ENCODE peak calls at places on chromosomes 7 and 10, in seven cellular contexts. D is nucleus accumbens; J is heart left ventricle; A is mesendoderm; K is stimulated activated CD4-positive, alpha-beta T cell treated with anti-CD3 and anti-CD28 coated beads, Interleukin-1b, Interleukin-23, amount 100 ng/mL, for 1 hour; E is ELF-1; U is putamen. M is an unnamed sample.

GRCh38 chr10:80630324-80630723 is 92.6 kb downstream of the SH2D4B start:
- DNase-seq in A (no peak), D (no peak), J (no peak), E (no peak), U (no peak), K (no peak), M (no peak)

GRCh38 chr7:2553831-2554581 is 1.3 kb downstream of the BRAT1 start:
- DNase-seq in U (no peak), D (no peak), E (no peak), K (no peak), A (no peak), J (no peak), M (no peak)

GRCh38 chr10:82813856-82814255 is 938.9 kb downstream of the NRG3 start:
- DNase-seq in U (no peak), E (no peak), J (no peak), A (peak; percentile 27), K (no peak), D (no peak), M (no peak)

GRCh38 chr7:84512055-84512454 is 317.5 kb upstream of the SEMA3A start:
- DNase-seq in J (no peak), A (no peak), U (no peak), E (no peak), D (no peak), K (no peak), M (no peak)

GRCh38 chr10:78332013-78332412 is 298.4 kb downstream of the RPS24 start:
- DNase-seq in J (no peak), A (no peak), K (no peak), E (no peak), U (no peak), D (no peak), M (no peak)

GRCh38 chr10:5685764-5686240 is 1.2 kb downstream of the TASOR2 start:
- DNase-seq in E (no peak), D (no peak), J (no peak), U (no peak), A (no peak), K (no peak), M (no peak)

GRCh38 chr10:113080061-113080460 is 130.0 kb downstream of the TCF7L2 start:
- DNase-seq in D (no peak), U (no peak), K (no peak), J (no peak), A (no peak), E (no peak), M (peak; percentile 34)

GRCh38 chr10:74320026-74320425 is 169.0 kb downstream of the ADK start:
- DNase-seq in U (no peak), J (no peak), D (no peak), E (no peak), K (no peak), A (no peak), M (no peak)

GRCh38 chr7:28181921-28182517 is 1.4 kb upstream of the JAZF1 start:
- DNase-seq in K (no peak), A (no peak), U (peak; percentile 34), J (no peak), D (no peak), E (no peak), M (no peak)

GRCh38 chr10:54904833-54905232 is 103.8 kb upstream of the PCDH15 start:
- DNase-seq in D (no peak), J (no peak), K (no peak), E (no peak), U (no peak), A (no peak), M (no peak)

GRCh38 chr7:82745820-82746219 is 302.2 kb upstream of the CACNA2D1 start:
- DNase-seq in A (no peak), E (no peak), U (no peak), J (no peak), D (no peak), K (no peak), M (no peak)

GRCh38 chr10:79947083-79947415 is 1.9 kb downstream of the SFTPD start:
- DNase-seq in J (no peak), D (no peak), U (no peak), K (no peak), E (no peak), A (no peak), M (peak; percentile 15)

GRCh38 chr10:24561453-24561852 is 162.2 kb downstream of the ARHGAP21 start:
- DNase-seq in E (no peak), A (no peak), U (no peak), D (no peak), J (no peak), K (no peak), M (no peak)

GRCh38 chr7:123367508-123368122 is 166.8 kb downstream of the IQUB start:
- DNase-seq in J (no peak), D (no peak), E (peak; percentile 24), U (no peak), A (peak; percentile 45), K (no peak), M (peak; percentile 57)

GRCh38 chr7:32298403-32299132 is 191.6 kb downstream of the LSM5 start:
- DNase-seq in U (no peak), D (no peak), A (peak; percentile 49), E (peak; percentile 42), K (no peak), J (peak; percentile 66), M (peak; percentile 80)

GRCh38 chr7:84497873-84498272 is 303.3 kb upstream of the SEMA3A start:
- DNase-seq in K (no peak), E (no peak), A (no peak), D (no peak), J (no peak), U (no peak), M (no peak)

GRCh38 chr7:68729361-68729760 is 868.9 kb upstream of the AUTS2 start:
- DNase-seq in J (no peak), E (no peak), U (no peak), D (no peak), K (no peak), A (peak; percentile 55), M (no peak)

GRCh38 chr7:104175336-104175984 is 32.4 kb downstream of the ORC5 start:
- DNase-seq in D (no peak), A (no peak), E (no peak), K (no peak), U (peak; percentile 12), J (no peak), M (no peak)

GRCh38 chr10:29332061-29332760 is 43.3 kb downstream of the LYZL1 start:
- DNase-seq in D (no peak), E (no peak), A (no peak), K (no peak), U (no peak), J (no peak), M (no peak)

GRCh38 chr7:33062782-33063443 is 337 bp upstream of the NT5C3A start:
- DNase-seq in K (peak; percentile 90), D (peak; percentile 98), E (peak; percentile 98), J (peak; percentile 97), A (peak; percentile 98), U (peak; percentile 96), M (peak; percentile 98)

GRCh38 chr7:1100386-1100785 is 12.5 kb downstream of the GPER1 start:
- DNase-seq in J (no peak), E (no peak), U (no peak), A (no peak), D (no peak), K (no peak), M (no peak)

GRCh38 chr10:96830511-96831199 is 1.4 kb upstream of the LCOR start:
- DNase-seq in J (no peak), U (peak; percentile 55), K (peak; percentile 54), E (peak; percentile 76), A (peak; percentile 83), D (peak; percentile 15), M (peak; percentile 91)

GRCh38 chr7:79454325-79454960 is 976 bp upstream of the MAGI2 start:
- DNase-seq in D (peak; percentile 53), U (peak; percentile 56), K (no peak), A (peak; percentile 40), J (peak; percentile 63), E (peak; percentile 42), M (peak; percentile 78)

GRCh38 chr7:150736864-150737263 is 354 bp upstream of the GIMAP5 start:
- DNase-seq in A (no peak), J (no peak), D (no peak), E (no peak), K (no peak), U (no peak), M (no peak)

GRCh38 chr7:2529161-2530075 is 9.8 kb downstream of the LFNG start:
- DNase-seq in K (no peak), U (peak; percentile 52), D (no peak), E (no peak), A (no peak), J (peak; percentile 92), M (no peak)

GRCh38 chr10:110074986-110075664 is 67.3 kb downstream of the ADD3 start:
- DNase-seq in D (no peak), K (no peak), A (peak; percentile 58), J (no peak), E (no peak), U (no peak), M (no peak)

GRCh38 chr10:70815504-70816219 is at the start of gene SGPL1:
- DNase-seq in E (peak; percentile 91), K (peak; percentile 83), J (peak; percentile 93), A (peak; percentile 90), D (peak; percentile 60), U (peak; percentile 78), M (peak; percentile 96)

GRCh38 chr7:132666076-132666775 is 90.0 kb upstream of the PLXNA4 start:
- DNase-seq in J (no peak), A (no peak), E (no peak), U (no peak), K (no peak), D (no peak), M (no peak)

GRCh38 chr7:28732037-28732869 is 225.9 kb downstream of the TRIL start:
- DNase-seq in K (no peak), J (no peak), A (peak; percentile 59), U (no peak), E (no peak), D (no peak), M (no peak)

GRCh38 chr10:43054593-43054992 is 22.3 kb upstream of the RET start:
- DNase-seq in D (no peak), K (no peak), A (no peak), E (no peak), J (peak; percentile 26), U (no peak), M (no peak)

GRCh38 chr10:95626468-95626867 is 30.0 kb downstream of the ALDH18A1 start:
- DNase-seq in J (no peak), K (no peak), E (no peak), A (no peak), D (no peak), U (no peak), M (no peak)

GRCh38 chr7:74568658-74569057 is 88.9 kb upstream of the GTF2I start:
- DNase-seq in A (no peak), E (no peak), J (no peak), U (no peak), K (no peak), D (no peak), M (no peak)

GRCh38 chr7:129553861-129554530 is 51.7 kb downstream of the SMKR1 start:
- DNase-seq in D (no peak), A (no peak), K (no peak), E (no peak), J (no peak), U (no peak), M (no peak)

GRCh38 chr10:98309366-98310355 is 41.7 kb upstream of the LOXL4 start:
- DNase-seq in U (peak; percentile 49), A (peak; percentile 92), K (no peak), D (peak; percentile 30), E (peak; percentile 94), J (peak; percentile 88), M (peak; percentile 95)

M was measured in endodermal cell.